ENCODE peak calls at places on chromosomes 2 and 18, in nine cellular contexts. One of them, this sample, is unnamed.

GRCh38 chr2:213122730-213123129 is 28.7 kb downstream of the IKZF2 start:
- DNase-seq in cardiac muscle cell: no peak
- DNase-seq in Peyer's patch: no peak
- DNase-seq in thyroid gland: no peak
- DNase-seq in H9: no peak
- DNase-seq in right lobe of liver: no peak
- DNase-seq in neural progenitor cell: no peak
- DNase-seq in psoas muscle: no peak
- DNase-seq in heart left ventricle: no peak
- DNase-seq in this sample: no peak

GRCh38 chr2:174577967-174578589 is 19.5 kb downstream of the WIPF1 start:
- DNase-seq in right lobe of liver: no peak
- DNase-seq in heart left ventricle: no peak
- DNase-seq in neural progenitor cell: peak; percentile 38
- DNase-seq in Peyer's patch: no peak
- DNase-seq in psoas muscle: no peak
- DNase-seq in thyroid gland: no peak
- DNase-seq in cardiac muscle cell: peak; percentile 25
- DNase-seq in H9: no peak
- DNase-seq in this sample: no peak

GRCh38 chr18:63099848-63100625 is 219.5 kb downstream of the BCL2 start:
- DNase-seq in neural progenitor cell: no peak
- DNase-seq in cardiac muscle cell: peak; percentile 49
- DNase-seq in thyroid gland: peak; percentile 26
- DNase-seq in heart left ventricle: peak; percentile 90
- DNase-seq in psoas muscle: no peak
- DNase-seq in right lobe of liver: peak; percentile 72
- DNase-seq in Peyer's patch: no peak
- DNase-seq in H9: no peak
- DNase-seq in this sample: no peak

GRCh38 chr2:64807417-64807816 is 153.7 kb upstream of the SERTAD2 start:
- DNase-seq in psoas muscle: no peak
- DNase-seq in cardiac muscle cell: no peak
- DNase-seq in right lobe of liver: no peak
- DNase-seq in H9: no peak
- DNase-seq in Peyer's patch: no peak
- DNase-seq in heart left ventricle: no peak
- DNase-seq in neural progenitor cell: no peak
- DNase-seq in thyroid gland: no peak
- DNase-seq in this sample: no peak

GRCh38 chr2:134224005-134224404 is 29.9 kb upstream of the MGAT5 start:
- DNase-seq in neural progenitor cell: no peak
- DNase-seq in H9: no peak
- DNase-seq in Peyer's patch: no peak
- DNase-seq in thyroid gland: no peak
- DNase-seq in heart left ventricle: no peak
- DNase-seq in right lobe of liver: no peak
- DNase-seq in cardiac muscle cell: no peak
- DNase-seq in psoas muscle: no peak
- DNase-seq in this sample: no peak

GRCh38 chr2:233353101-233353768 is 1.1 kb upstream of the DGKD start:
- DNase-seq in Peyer's patch: peak; percentile 48
- DNase-seq in right lobe of liver: peak; percentile 98
- DNase-seq in thyroid gland: no peak
- DNase-seq in neural progenitor cell: no peak
- DNase-seq in cardiac muscle cell: no peak
- DNase-seq in heart left ventricle: no peak
- DNase-seq in H9: no peak
- DNase-seq in psoas muscle: no peak
- DNase-seq in this sample: peak; percentile 72

GRCh38 chr2:173446722-173447121 is 92.0 kb downstream of the CDCA7 start:
- DNase-seq in H9: no peak
- DNase-seq in Peyer's patch: no peak
- DNase-seq in neural progenitor cell: no peak
- DNase-seq in right lobe of liver: no peak
- DNase-seq in thyroid gland: no peak
- DNase-seq in heart left ventricle: no peak
- DNase-seq in psoas muscle: no peak
- DNase-seq in cardiac muscle cell: no peak
- DNase-seq in this sample: no peak

GRCh38 chr2:120729410-120730052 is 6.1 kb upstream of the GLI2 start:
- DNase-seq in Peyer's patch: no peak
- DNase-seq in H9: peak; percentile 17
- DNase-seq in neural progenitor cell: no peak
- DNase-seq in cardiac muscle cell: peak; percentile 67
- DNase-seq in heart left ventricle: no peak
- DNase-seq in thyroid gland: no peak
- DNase-seq in psoas muscle: no peak
- DNase-seq in right lobe of liver: no peak
- DNase-seq in this sample: no peak

GRCh38 chr2:1683297-1683696 is 61.0 kb downstream of the PXDN start:
- DNase-seq in Peyer's patch: no peak
- DNase-seq in thyroid gland: no peak
- DNase-seq in cardiac muscle cell: no peak
- DNase-seq in right lobe of liver: no peak
- DNase-seq in heart left ventricle: no peak
- DNase-seq in psoas muscle: no peak
- DNase-seq in neural progenitor cell: no peak
- DNase-seq in H9: no peak
- DNase-seq in this sample: no peak

GRCh38 chr2:73981081-73981968 is 3.4 kb upstream of the TET3 start:
- DNase-seq in cardiac muscle cell: peak; percentile 30
- DNase-seq in heart left ventricle: peak; percentile 45
- DNase-seq in psoas muscle: peak; percentile 49
- DNase-seq in neural progenitor cell: peak; percentile 69
- DNase-seq in thyroid gland: peak; percentile 44
- DNase-seq in H9: peak; percentile 81
- DNase-seq in right lobe of liver: peak; percentile 69
- DNase-seq in Peyer's patch: peak; percentile 33
- DNase-seq in this sample: peak; percentile 84

GRCh38 chr2:207073791-207074678 is 91.7 kb downstream of the KLF7 start:
- DNase-seq in right lobe of liver: no peak
- DNase-seq in H9: no peak
- DNase-seq in heart left ventricle: no peak
- DNase-seq in neural progenitor cell: no peak
- DNase-seq in cardiac muscle cell: no peak
- DNase-seq in Peyer's patch: peak; percentile 22
- DNase-seq in thyroid gland: no peak
- DNase-seq in psoas muscle: peak; percentile 31
- DNase-seq in this sample: no peak

GRCh38 chr2:84875213-84875560 is 5.7 kb downstream of the TRABD2A start:
- DNase-seq in right lobe of liver: no peak
- DNase-seq in psoas muscle: no peak
- DNase-seq in heart left ventricle: no peak
- DNase-seq in H9: no peak
- DNase-seq in cardiac muscle cell: no peak
- DNase-seq in neural progenitor cell: no peak
- DNase-seq in thyroid gland: no peak
- DNase-seq in Peyer's patch: no peak
- DNase-seq in this sample: no peak

GRCh38 chr2:25115902-25116301 is 52.5 kb downstream of the POMC start:
- DNase-seq in right lobe of liver: no peak
- DNase-seq in heart left ventricle: no peak
- DNase-seq in neural progenitor cell: no peak
- DNase-seq in cardiac muscle cell: peak; percentile 66
- DNase-seq in Peyer's patch: no peak
- DNase-seq in H9: no peak
- DNase-seq in thyroid gland: no peak
- DNase-seq in psoas muscle: no peak
- DNase-seq in this sample: no peak

GRCh38 chr2:206570199-206570598 is 72.1 kb upstream of the FAM237A start:
- DNase-seq in thyroid gland: no peak
- DNase-seq in Peyer's patch: no peak
- DNase-seq in psoas muscle: no peak
- DNase-seq in H9: no peak
- DNase-seq in neural progenitor cell: no peak
- DNase-seq in cardiac muscle cell: no peak
- DNase-seq in heart left ventricle: no peak
- DNase-seq in right lobe of liver: no peak
- DNase-seq in this sample: no peak

GRCh38 chr2:43465234-43465633 is 130.6 kb downstream of the THADA start:
- DNase-seq in neural progenitor cell: no peak
- DNase-seq in thyroid gland: peak; percentile 78
- DNase-seq in psoas muscle: no peak
- DNase-seq in Peyer's patch: no peak
- DNase-seq in H9: no peak
- DNase-seq in heart left ventricle: no peak
- DNase-seq in right lobe of liver: no peak
- DNase-seq in cardiac muscle cell: no peak
- DNase-seq in this sample: no peak

GRCh38 chr2:43467889-43468288 is 127.9 kb downstream of the THADA start:
- DNase-seq in cardiac muscle cell: no peak
- DNase-seq in neural progenitor cell: no peak
- DNase-seq in psoas muscle: no peak
- DNase-seq in thyroid gland: no peak
- DNase-seq in H9: no peak
- DNase-seq in Peyer's patch: no peak
- DNase-seq in heart left ventricle: no peak
- DNase-seq in right lobe of liver: no peak
- DNase-seq in this sample: no peak

GRCh38 chr2:43461461-43462073 is 134.3 kb downstream of the THADA start:
- DNase-seq in right lobe of liver: no peak
- DNase-seq in H9: no peak
- DNase-seq in thyroid gland: no peak
- DNase-seq in cardiac muscle cell: no peak
- DNase-seq in psoas muscle: no peak
- DNase-seq in heart left ventricle: no peak
- DNase-seq in neural progenitor cell: no peak
- DNase-seq in Peyer's patch: no peak
- DNase-seq in this sample: no peak

GRCh38 chr2:43462866-43463641 is 132.8 kb downstream of the THADA start:
- DNase-seq in cardiac muscle cell: no peak
- DNase-seq in Peyer's patch: no peak
- DNase-seq in H9: no peak
- DNase-seq in heart left ventricle: no peak
- DNase-seq in neural progenitor cell: no peak
- DNase-seq in thyroid gland: peak; percentile 27
- DNase-seq in psoas muscle: no peak
- DNase-seq in right lobe of liver: no peak
- DNase-seq in this sample: no peak

GRCh38 chr2:43464546-43464945 is 131.3 kb downstream of the THADA start:
- DNase-seq in heart left ventricle: peak; percentile 30
- DNase-seq in Peyer's patch: no peak
- DNase-seq in right lobe of liver: no peak
- DNase-seq in H9: no peak
- DNase-seq in cardiac muscle cell: no peak
- DNase-seq in psoas muscle: peak; percentile 46
- DNase-seq in thyroid gland: peak; percentile 61
- DNase-seq in neural progenitor cell: no peak
- DNase-seq in this sample: no peak
- H3K4me1 ChIP-seq in heart left ventricle: peaks cover 33% of the 10 kb centered on the region
- H3K4me1 ChIP-seq in Peyer's patch: no peaks in the 10 kb centered on the region
- H3K4me1 ChIP-seq in right lobe of liver: no peaks in the 10 kb centered on the region
- H3K4me1 ChIP-seq in H9: no peaks in the 10 kb centered on the region
- H3K4me1 ChIP-seq in cardiac muscle cell: peaks cover 4% of the 10 kb centered on the region
- H3K4me1 ChIP-seq in psoas muscle: peaks cover 16% of the 10 kb centered on the region
- H3K4me1 ChIP-seq in thyroid gland: peaks cover 76% of the 10 kb centered on the region
- H3K4me1 ChIP-seq in neural progenitor cell: peaks cover 11% of the 10 kb centered on the region
- H3K4me1 ChIP-seq in this sample: peaks cover 45% of the 10 kb centered on the region

GRCh38 chr2:181275643-181276070 is 181.5 kb upstream of the ITGA4 start:
- DNase-seq in neural progenitor cell: peak; percentile 41
- DNase-seq in Peyer's patch: peak; percentile 19
- DNase-seq in psoas muscle: no peak
- DNase-seq in cardiac muscle cell: peak; percentile 62
- DNase-seq in H9: peak; percentile 36
- DNase-seq in right lobe of liver: no peak
- DNase-seq in heart left ventricle: peak; percentile 26
- DNase-seq in thyroid gland: no peak
- DNase-seq in this sample: no peak
- H3K27ac ChIP-seq in neural progenitor cell: no peak overlapping the region
- H3K27ac ChIP-seq in Peyer's patch: peak overlapping the region; percentile 20
- H3K27ac ChIP-seq in psoas muscle: no peak overlapping the region
- H3K27ac ChIP-seq in cardiac muscle cell: no peak overlapping the region
- H3K27ac ChIP-seq in H9: no peak overlapping the region
- H3K27ac ChIP-seq in right lobe of liver: no peak overlapping the region
- H3K27ac ChIP-seq in heart left ventricle: no peak overlapping the region
- H3K27ac ChIP-seq in thyroid gland: no peak overlapping the region
- H3K27ac ChIP-seq in this sample: no peak overlapping the region

DNA sequence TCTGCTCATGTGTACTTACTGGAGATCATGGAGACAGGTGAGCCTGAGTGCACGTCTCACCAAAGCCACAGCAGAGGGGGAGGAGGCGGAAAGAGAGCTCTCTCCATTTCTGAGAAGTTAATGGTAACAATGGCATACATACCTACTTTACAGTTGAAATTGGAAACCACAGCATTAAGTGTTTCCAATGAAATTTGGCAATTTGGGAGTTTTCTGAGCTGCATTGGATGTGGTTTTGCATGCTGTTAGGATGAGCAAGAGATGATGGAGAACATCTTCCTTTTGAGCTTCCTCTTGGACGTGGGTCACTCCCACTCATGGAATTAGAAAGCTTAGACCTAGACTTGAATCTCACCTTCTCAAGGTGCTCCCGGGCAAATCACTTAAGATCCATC is 25.5 kb upstream of the IL37 start:
- DNase-seq in cardiac muscle cell: no peak
- DNase-seq in thyroid gland: no peak
- DNase-seq in H9: no peak
- DNase-seq in heart left ventricle: no peak
- DNase-seq in psoas muscle: no peak
- DNase-seq in neural progenitor cell: no peak
- DNase-seq in Peyer's patch: no peak
- DNase-seq in right lobe of liver: no peak
- DNase-seq in this sample: no peak
- H3K4me1 ChIP-seq in cardiac muscle cell: no peaks in the 10 kb centered on the region
- H3K4me1 ChIP-seq in thyroid gland: no peaks in the 10 kb centered on the region
- H3K4me1 ChIP-seq in H9: no peaks in the 10 kb centered on the region
- H3K4me1 ChIP-seq in heart left ventricle: no peaks in the 10 kb centered on the region
- H3K4me1 ChIP-seq in psoas muscle: no peaks in the 10 kb centered on the region
- H3K4me1 ChIP-seq in neural progenitor cell: no peaks in the 10 kb centered on the region
- H3K4me1 ChIP-seq in Peyer's patch: no peaks in the 10 kb centered on the region
- H3K4me1 ChIP-seq in right lobe of liver: no peaks in the 10 kb centered on the region
- H3K4me1 ChIP-seq in this sample: no peaks in the 10 kb centered on the region

GRCh38 chr18:46297621-46298020 is 193.4 kb downstream of the HAUS1 start:
- DNase-seq in H9: no peak
- DNase-seq in neural progenitor cell: no peak
- DNase-seq in cardiac muscle cell: no peak
- DNase-seq in right lobe of liver: no peak
- DNase-seq in heart left ventricle: no peak
- DNase-seq in thyroid gland: no peak
- DNase-seq in Peyer's patch: no peak
- DNase-seq in psoas muscle: no peak
- DNase-seq in this sample: peak; percentile 59

GRCh38 chr18:46299465-46300004 is 195.3 kb downstream of the HAUS1 start:
- DNase-seq in right lobe of liver: no peak
- DNase-seq in H9: no peak
- DNase-seq in heart left ventricle: no peak
- DNase-seq in neural progenitor cell: no peak
- DNase-seq in Peyer's patch: no peak
- DNase-seq in psoas muscle: no peak
- DNase-seq in thyroid gland: no peak
- DNase-seq in cardiac muscle cell: no peak
- DNase-seq in this sample: no peak

GRCh38 chr18:46297124-46297523 is 192.9 kb downstream of the HAUS1 start:
- DNase-seq in H9: no peak
- DNase-seq in thyroid gland: no peak
- DNase-seq in neural progenitor cell: no peak
- DNase-seq in right lobe of liver: no peak
- DNase-seq in Peyer's patch: no peak
- DNase-seq in psoas muscle: no peak
- DNase-seq in heart left ventricle: no peak
- DNase-seq in cardiac muscle cell: no peak
- DNase-seq in this sample: peak; percentile 60

GRCh38 chr18:46296656-46297055 is 192.5 kb downstream of the HAUS1 start:
- DNase-seq in thyroid gland: no peak
- DNase-seq in cardiac muscle cell: no peak
- DNase-seq in right lobe of liver: no peak
- DNase-seq in neural progenitor cell: no peak
- DNase-seq in heart left ventricle: no peak
- DNase-seq in psoas muscle: no peak
- DNase-seq in H9: no peak
- DNase-seq in Peyer's patch: no peak
- DNase-seq in this sample: peak; percentile 34

GRCh38 chr18:46298511-46298910 is 194.3 kb downstream of the HAUS1 start:
- DNase-seq in heart left ventricle: no peak
- DNase-seq in Peyer's patch: no peak
- DNase-seq in neural progenitor cell: no peak
- DNase-seq in right lobe of liver: no peak
- DNase-seq in cardiac muscle cell: no peak
- DNase-seq in H9: no peak
- DNase-seq in thyroid gland: no peak
- DNase-seq in psoas muscle: no peak
- DNase-seq in this sample: peak; percentile 25
- H3K27ac ChIP-seq in heart left ventricle: no peak overlapping the region
- H3K27ac ChIP-seq in Peyer's patch: no peak overlapping the region
- H3K27ac ChIP-seq in neural progenitor cell: no peak overlapping the region
- H3K27ac ChIP-seq in right lobe of liver: no peak overlapping the region
- H3K27ac ChIP-seq in cardiac muscle cell: no peak overlapping the region
- H3K27ac ChIP-seq in H9: no peak overlapping the region
- H3K27ac ChIP-seq in thyroid gland: no peak overlapping the region
- H3K27ac ChIP-seq in psoas muscle: no peak overlapping the region
- H3K27ac ChIP-seq in this sample: no peak overlapping the region